ENCODE peak calls at places on chromosome 18, in five cellular contexts. R, B, Z, F and U are unnamed samples.

GRCh38 chr18:44945847-44946490 is 265.3 kb downstream of the SETBP1 start:
- DNase-seq in R (no peak), B (no peak), Z (no peak), F (no peak), U (no peak)

GRCh38 chr18:65436430-65436829 is 314.4 kb upstream of the CDH7 start:
- DNase-seq in R (no peak), B (peak; percentile 1), Z (no peak), F (no peak), U (no peak)

GRCh38 chr18:7272268-7273049 is 41.6 kb downstream of the LRRC30 start:
- DNase-seq in R (peak; percentile 34), B (peak; percentile 55), Z (peak; percentile 59), F (no peak), U (no peak)

GRCh38 chr18:3653263-3653858 is 203.4 kb downstream of the TGIF1 start:
- DNase-seq in R (no peak), B (no peak), Z (no peak), F (no peak), U (no peak)

GRCh38 chr18:45785015-45785597 is 40.4 kb upstream of the SIGLEC15 start:
- DNase-seq in R (no peak), B (no peak), Z (no peak), F (no peak), U (no peak)

GRCh38 chr18:62919109-62919838 is 203.9 kb downstream of the PHLPP1 start:
- DNase-seq in R (no peak), B (no peak), Z (no peak), F (no peak), U (no peak)

GRCh38 chr18:79259218-79259617 is 136.5 kb upstream of the NFATC1 start:
- DNase-seq in R (no peak), B (no peak), Z (no peak), F (no peak), U (no peak)

GRCh38 chr18:62828091-62828640 is 112.8 kb downstream of the PHLPP1 start:
- DNase-seq in R (no peak), B (no peak), Z (no peak), F (no peak), U (no peak)

GRCh38 chr18:12321331-12321730 is 13.3 kb downstream of the TUBB6 start:
- DNase-seq in R (no peak), B (no peak), Z (no peak), F (no peak), U (no peak)

GRCh38 chr18:29979884-29980283 is 1062.7 kb downstream of the DSC3 start:
- DNase-seq in R (no peak), B (no peak), Z (no peak), F (no peak), U (no peak)

GRCh38 chr18:61854578-61854977 is 38.2 kb downstream of the RNF152 start:
- DNase-seq in R (no peak), B (no peak), Z (no peak), F (no peak), U (no peak)

GRCh38 chr18:79512461-79513380 is 117.0 kb downstream of the NFATC1 start:
- DNase-seq in R (peak; percentile 11), B (no peak), Z (no peak), F (no peak), U (no peak)

GRCh38 chr18:27862056-27862682 is 314.8 kb downstream of the CDH2 start:
- DNase-seq in R (no peak), B (no peak), Z (no peak), F (no peak), U (no peak)

GRCh38 chr18:35695384-35695783 is 113.8 kb downstream of the GALNT1 start:
- DNase-seq in R (no peak), B (no peak), Z (no peak), F (no peak), U (no peak)

GRCh38 chr18:2395427-2396161 is 175.7 kb downstream of the METTL4 start:
- DNase-seq in R (no peak), B (no peak), Z (no peak), F (no peak), U (no peak)

GRCh38 chr18:10923671-10924070 is 225.7 kb downstream of the PIEZO2 start:
- DNase-seq in R (no peak), B (no peak), Z (no peak), F (no peak), U (no peak)

GRCh38 chr18:62332964-62333695 is 8.0 kb downstream of the TNFRSF11A start:
- DNase-seq in R (no peak), B (no peak), Z (no peak), F (no peak), U (no peak)

GRCh38 chr18:31041346-31042067 is 1.0 kb downstream of the DSC3 start:
- DNase-seq in R (peak; percentile 22), B (no peak), Z (no peak), F (no peak), U (peak; percentile 41)

GRCh38 chr18:7590800-7591560 is 23.9 kb downstream of the PTPRM start:
- DNase-seq in R (no peak), B (no peak), Z (no peak), F (no peak), U (no peak)

GRCh38 chr18:47032945-47033344 is 2.5 kb downstream of the ELOA2 start:
- DNase-seq in R (no peak), B (no peak), Z (no peak), F (no peak), U (no peak)

DNA sequence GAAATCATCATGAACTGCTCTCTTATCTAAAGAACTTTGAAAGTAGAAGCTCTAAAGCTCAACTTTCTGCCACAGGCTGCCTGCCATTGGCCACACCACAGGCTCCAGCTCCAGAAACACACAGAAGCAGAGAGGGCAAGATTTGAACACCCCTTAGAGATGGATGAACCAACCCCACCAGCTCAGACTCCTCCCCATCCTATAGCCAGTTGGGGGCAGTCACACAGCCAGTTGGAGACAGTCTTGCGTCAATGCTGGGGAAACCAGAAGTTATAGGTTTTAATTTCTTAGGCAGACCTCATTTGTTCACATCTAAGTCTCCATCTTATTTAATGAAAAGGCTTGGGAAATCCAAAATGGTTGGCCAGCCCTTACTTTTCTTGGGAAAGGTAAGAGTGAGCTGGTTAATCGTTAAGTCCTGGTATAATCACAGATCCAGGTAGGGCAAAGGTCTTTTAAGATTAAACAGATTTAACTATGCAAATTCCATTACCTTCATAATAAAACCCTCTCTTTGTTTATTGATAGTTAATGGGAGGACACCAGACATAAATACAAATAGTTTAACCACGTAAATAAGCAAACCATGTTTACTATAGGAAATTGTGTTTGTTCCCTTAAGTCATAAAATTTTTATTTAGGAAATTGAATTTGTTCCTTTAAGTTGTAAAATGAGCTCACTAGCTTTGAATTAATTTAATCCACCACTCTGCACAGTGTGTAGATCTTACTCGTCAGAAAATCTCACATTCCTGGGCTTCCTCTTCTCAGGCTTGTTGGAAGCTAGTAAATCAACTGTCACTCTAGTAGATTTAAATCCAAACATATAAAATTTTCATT is 28.0 kb downstream of the MRO start:
- DNase-seq in R (no peak), B (no peak), Z (no peak), F (no peak), U (no peak)
- TF ChIP-seq CTCF in R (no peak), B (no peak), Z (no peak), F (no peak), U (no peak)

GRCh38 chr18:40962784-40963183 is 992.2 kb upstream of the PIK3C3 start:
- DNase-seq in R (no peak), B (no peak), Z (no peak), F (no peak), U (no peak)

GRCh38 chr18:40955351-40955750 is 999.7 kb upstream of the PIK3C3 start:
- DNase-seq in R (no peak), B (no peak), Z (no peak), F (no peak), U (no peak)

GRCh38 chr18:40956213-40956612 is 998.8 kb upstream of the PIK3C3 start:
- DNase-seq in R (no peak), B (no peak), Z (no peak), F (no peak), U (no peak)

GRCh38 chr18:40957533-40958070 is 997.4 kb upstream of the PIK3C3 start:
- DNase-seq in R (no peak), B (no peak), Z (no peak), F (no peak), U (no peak)
- TF ChIP-seq CTCF in R (no peak), B (no peak), Z (no peak), F (no peak), U (no peak)

GRCh38 chr18:8703781-8704301 is 1.5 kb upstream of the MTCL1 start:
- DNase-seq in R (no peak), B (peak; percentile 32), Z (no peak), F (no peak), U (peak; percentile 26)

GRCh38 chr18:8704361-8705279 is 736 bp upstream of the MTCL1 start:
- DNase-seq in R (peak; percentile 89), B (peak; percentile 60), Z (peak; percentile 92), F (peak; percentile 49), U (peak; percentile 97)

GRCh38 chr18:8705941-8706544 is 687 bp downstream of the MTCL1 start:
- DNase-seq in R (no peak), B (no peak), Z (no peak), F (no peak), U (peak; percentile 43)

GRCh38 chr18:8706545-8706980 is 1.2 kb downstream of the MTCL1 start:
- DNase-seq in R (no peak), B (no peak), Z (no peak), F (no peak), U (peak; percentile 51)

GRCh38 chr18:8705280-8705940 is at the start of gene MTCL1:
- DNase-seq in R (no peak), B (no peak), Z (peak; percentile 25), F (no peak), U (peak; percentile 76)
- TF ChIP-seq CTCF in R (no peak), B (no peak), Z (no peak), F (no peak), U (no peak)

DNA sequence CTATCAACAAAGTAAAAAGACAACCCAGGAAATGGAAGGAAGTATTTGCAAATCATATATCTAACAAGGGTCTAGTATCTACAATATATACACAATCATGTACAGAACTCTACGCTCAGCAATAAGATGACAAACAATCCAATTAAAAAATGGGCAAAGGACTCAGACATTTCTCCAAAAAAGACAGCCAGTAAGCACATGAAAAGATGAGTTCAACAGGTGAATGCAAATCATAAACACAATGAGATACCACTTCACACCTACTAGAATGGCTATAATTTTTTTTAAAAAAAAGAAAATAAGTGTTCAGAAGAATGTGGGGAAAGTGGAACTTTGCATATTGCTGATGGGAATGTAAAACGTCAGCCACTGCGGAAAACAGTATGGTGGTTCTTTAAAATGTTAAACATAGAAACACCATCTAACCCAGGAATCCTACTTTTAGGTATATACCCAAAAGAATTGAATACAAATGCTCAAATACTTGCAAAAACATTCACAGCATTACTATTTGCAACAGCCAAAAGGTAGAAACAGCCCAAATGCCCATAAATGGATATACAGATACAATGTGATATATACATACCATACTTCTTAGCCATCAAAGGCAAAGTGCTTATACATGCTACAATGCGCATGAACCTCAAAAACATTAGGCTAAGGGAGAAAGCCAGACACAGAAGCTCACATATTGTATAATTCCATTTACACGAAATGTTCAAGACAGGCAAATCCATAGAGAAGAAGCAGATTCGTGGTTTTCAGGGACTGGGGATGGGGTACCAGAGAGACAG is 121.2 kb downstream of the CABYR start:
- DNase-seq in R (no peak), B (no peak), Z (no peak), F (no peak), U (no peak)
- TF ChIP-seq CTCF in R (no peak), B (no peak), Z (no peak), F (no peak), U (no peak)